ENCODE peak calls at places on chromosomes 11 and 22, in four cellular contexts. L is GM04503; N is activated naive CD4-positive, alpha-beta T cell; T is Right ventricle myocardium inferior. A is an unnamed sample.

GRCh38 chr22:22593964-22594656 is 35.0 kb upstream of the PRAME start:
- DNase-seq in L (no peak), N (peak; percentile 15), T (no peak), A (no peak)

GRCh38 chr11:83014951-83015350 is 56.7 kb downstream of the RAB30 start:
- DNase-seq in L (no peak), N (no peak), T (no peak), A (no peak)

GRCh38 chr22:34960005-34960404 is 106.0 kb upstream of the ISX start:
- DNase-seq in L (no peak), N (no peak), T (no peak), A (no peak)

GRCh38 chr11:3153291-3153861 is 11.7 kb downstream of the OSBPL5 start:
- DNase-seq in L (peak; percentile 39), N (no peak), T (peak; percentile 85), A (no peak)

GRCh38 chr22:46362934-46363515 is 27.5 kb downstream of the TRMU start:
- DNase-seq in L (no peak), N (no peak), T (no peak), A (no peak)

GRCh38 chr11:62909107-62909894 is 11.9 kb downstream of the CHRM1 start:
- DNase-seq in L (no peak), N (no peak), T (peak; percentile 84), A (no peak)

GRCh38 chr22:38937541-38937940 is 19.9 kb upstream of the APOBEC3A start:
- DNase-seq in L (no peak), N (no peak), T (no peak), A (no peak)

GRCh38 chr11:30635401-30635989 is 49.3 kb upstream of the MPPED2 start:
- DNase-seq in L (no peak), N (no peak), T (peak; percentile 45), A (peak; percentile 91)

GRCh38 chr11:5928811-5929210 is 13.2 kb upstream of the OR56A3 start:
- DNase-seq in L (no peak), N (no peak), T (no peak), A (no peak)

GRCh38 chr11:10807629-10808552 is 835 bp downstream of the EIF4G2 start:
- DNase-seq in L (peak; percentile 21), N (peak; percentile 22), T (peak; percentile 84), A (peak; percentile 71)

GRCh38 chr11:34827239-34827638 is 88.9 kb downstream of the APIP start:
- DNase-seq in L (no peak), N (no peak), T (no peak), A (no peak)

GRCh38 chr22:30918761-30919160 is 49.8 kb downstream of the MORC2 start:
- DNase-seq in L (no peak), N (no peak), T (no peak), A (no peak)

GRCh38 chr11:12744831-12745502 is 70.7 kb downstream of the TEAD1 start:
- DNase-seq in L (no peak), N (no peak), T (no peak), A (no peak)

GRCh38 chr22:43839781-43840180 is 22.5 kb downstream of the SULT4A1 start:
- DNase-seq in L (no peak), N (no peak), T (no peak), A (no peak)

GRCh38 chr11:36899796-36900195 is 301.8 kb upstream of the RAG2 start:
- DNase-seq in L (no peak), N (no peak), T (no peak), A (no peak)

GRCh38 chr11:48683226-48683720 is 194.7 kb downstream of the OR4A47 start:
- DNase-seq in L (no peak), N (no peak), T (peak; percentile 54), A (no peak)

GRCh38 chr11:94735907-94736306 is 32.2 kb upstream of the AMOTL1 start:
- DNase-seq in L (no peak), N (no peak), T (no peak), A (no peak)

GRCh38 chr11:62387381-62387780 is 31.5 kb upstream of the SCGB1A1 start:
- DNase-seq in L (no peak), N (no peak), T (no peak), A (no peak)

GRCh38 chr11:81644239-81644840 is 1089.3 kb downstream of the FAM181B start:
- DNase-seq in L (peak; percentile 2), N (no peak), T (no peak), A (peak; percentile 44)

GRCh38 chr11:88115828-88116410 is 59.3 kb downstream of the RAB38 start:
- DNase-seq in L (no peak), N (no peak), T (peak; percentile 27), A (no peak)

GRCh38 chr11:36247493-36247892 is 41.7 kb downstream of the COMMD9 start:
- DNase-seq in L (no peak), N (no peak), T (no peak), A (no peak)

GRCh38 chr11:83680351-83680750 is 394.2 kb upstream of the CCDC90B start:
- DNase-seq in L (no peak), N (no peak), T (no peak), A (no peak)

GRCh38 chr22:17237031-17237668 is 17.9 kb upstream of the ADA2 start:
- DNase-seq in L (no peak), N (no peak), T (no peak), A (no peak)

GRCh38 chr11:113553235-113553634 is 78.0 kb upstream of the DRD2 start:
- DNase-seq in L (peak; percentile 98), N (no peak), T (no peak), A (no peak)

GRCh38 chr11:121439759-121440158 is 12.4 kb upstream of the SORL1 start:
- DNase-seq in L (no peak), N (no peak), T (no peak), A (no peak)

GRCh38 chr11:61834278-61835004 is 6.3 kb downstream of the FADS2 start:
- DNase-seq in L (no peak), N (no peak), T (peak; percentile 78), A (no peak)

GRCh38 chr22:20299736-20300136 is 20.1 kb downstream of the DGCR6L start:
- DNase-seq in L (no peak), N (no peak), T (no peak), A (no peak)

GRCh38 chr11:62427630-62428233 is 8.9 kb downstream of the SCGB1A1 start:
- DNase-seq in L (peak; percentile 58), N (no peak), T (no peak), A (no peak)

GRCh38 chr11:124760205-124760652 is 1.9 kb downstream of the ESAM start:
- DNase-seq in L (no peak), N (no peak), T (no peak), A (no peak)

GRCh38 chr11:107563702-107564101 is 1.8 kb downstream of the ALKBH8 start:
- DNase-seq in L (no peak), N (no peak), T (no peak), A (no peak)

GRCh38 chr11:31871310-31872073 is 60.4 kb upstream of the PAX6 start:
- DNase-seq in L (no peak), N (no peak), T (no peak), A (no peak)

GRCh38 chr22:40898850-40899357 is 37.0 kb upstream of the DNAJB7 start:
- DNase-seq in L (peak; percentile 16), N (no peak), T (no peak), A (peak; percentile 38)

GRCh38 chr11:125423247-125423849 is 72.7 kb downstream of the FEZ1 start:
- DNase-seq in L (no peak), N (no peak), T (no peak), A (no peak)

GRCh38 chr11:117713676-117714075 is 83.3 kb downstream of the DSCAML1 start:
- DNase-seq in L (no peak), N (no peak), T (no peak), A (no peak)

GRCh38 chr22:31737932-31738331 is 12.0 kb downstream of the PRR14L start:
- DNase-seq in L (no peak), N (no peak), T (no peak), A (no peak)

A was measured in putamen.